ENCODE peak calls at places on chromosome 11, in five cellular contexts. S is fibroblast of pulmonary artery, J is GM12865, C is right lobe of liver, U is HCT116. O is an unnamed sample.

GRCh38 chr11:35796542-35796941 is 134.0 kb downstream of the TRIM44 start:
- DNase-seq in J (no peak), S (peak; percentile 39), U (no peak), C (no peak), O (no peak)

GRCh38 chr11:23212829-23213228 is 352.6 kb upstream of the CCDC179 start:
- DNase-seq in C (no peak), J (no peak), U (no peak), S (no peak), O (no peak)

GRCh38 chr11:131408011-131408640 is 37.7 kb downstream of the NTM start:
- DNase-seq in S (peak; percentile 10), J (peak; percentile 41), C (peak; percentile 54), U (no peak), O (no peak)

GRCh38 chr11:10623797-10624761 is 55.6 kb upstream of the LYVE1 start:
- DNase-seq in J (peak; percentile 34), U (peak; percentile 43), C (no peak), S (peak; percentile 48), O (no peak)

GRCh38 chr11:79087238-79087956 is 353.4 kb downstream of the TENM4 start:
- DNase-seq in C (no peak), U (no peak), J (no peak), S (peak; percentile 83), O (peak; percentile 21)

GRCh38 chr11:107696140-107696539 is 15.7 kb downstream of the SLN start:
- DNase-seq in C (no peak), S (peak; percentile 91), J (no peak), U (peak; percentile 77), O (peak; percentile 58)

GRCh38 chr11:93747122-93747521 is 5.7 kb downstream of the C11orf54 start:
- DNase-seq in J (no peak), C (no peak), U (no peak), S (no peak), O (no peak)

GRCh38 chr11:122656073-122656630 is 630 bp downstream of the UBASH3B start:
- DNase-seq in U (no peak), C (peak; percentile 59), S (peak; percentile 56), J (peak; percentile 35), O (peak; percentile 23)

GRCh38 chr11:40252236-40252635 is 1207.2 kb downstream of the LRRC4C start:
- DNase-seq in U (no peak), C (no peak), J (peak; percentile 1), S (no peak), O (no peak)

GRCh38 chr11:94938399-94939055 is 34.8 kb downstream of the CWC15 start:
- DNase-seq in J (no peak), C (peak; percentile 50), S (peak; percentile 86), U (no peak), O (no peak)

GRCh38 chr11:100515087-100515486 is 172.0 kb upstream of the ARHGAP42 start:
- DNase-seq in U (no peak), C (no peak), J (no peak), S (peak; percentile 25), O (no peak)

GRCh38 chr11:117868815-117869642 is 7.4 kb downstream of the FXYD6 start:
- DNase-seq in C (no peak), S (no peak), U (no peak), J (no peak), O (no peak)
- H3K4me3 ChIP-seq in C (no peak overlapping the region), S (no peak overlapping the region), U (no peak overlapping the region), J (no peak overlapping the region), O (no peak overlapping the region)

GRCh38 chr11:1460994-1461805 is 25.4 kb downstream of the MOB2 start:
- DNase-seq in C (no peak), U (no peak), J (no peak), S (no peak), O (no peak)

GRCh38 chr11:1459219-1459575 is 27.4 kb downstream of the MOB2 start:
- DNase-seq in U (no peak), J (no peak), C (no peak), S (no peak), O (no peak)

GRCh38 chr11:1460396-1460795 is 26.2 kb downstream of the MOB2 start:
- DNase-seq in C (no peak), S (peak; percentile 62), J (no peak), U (no peak), O (no peak)

GRCh38 chr11:1458340-1459218 is 28.0 kb downstream of the MOB2 start:
- DNase-seq in U (no peak), C (no peak), J (no peak), S (peak; percentile 22), O (peak; percentile 6)

DNA sequence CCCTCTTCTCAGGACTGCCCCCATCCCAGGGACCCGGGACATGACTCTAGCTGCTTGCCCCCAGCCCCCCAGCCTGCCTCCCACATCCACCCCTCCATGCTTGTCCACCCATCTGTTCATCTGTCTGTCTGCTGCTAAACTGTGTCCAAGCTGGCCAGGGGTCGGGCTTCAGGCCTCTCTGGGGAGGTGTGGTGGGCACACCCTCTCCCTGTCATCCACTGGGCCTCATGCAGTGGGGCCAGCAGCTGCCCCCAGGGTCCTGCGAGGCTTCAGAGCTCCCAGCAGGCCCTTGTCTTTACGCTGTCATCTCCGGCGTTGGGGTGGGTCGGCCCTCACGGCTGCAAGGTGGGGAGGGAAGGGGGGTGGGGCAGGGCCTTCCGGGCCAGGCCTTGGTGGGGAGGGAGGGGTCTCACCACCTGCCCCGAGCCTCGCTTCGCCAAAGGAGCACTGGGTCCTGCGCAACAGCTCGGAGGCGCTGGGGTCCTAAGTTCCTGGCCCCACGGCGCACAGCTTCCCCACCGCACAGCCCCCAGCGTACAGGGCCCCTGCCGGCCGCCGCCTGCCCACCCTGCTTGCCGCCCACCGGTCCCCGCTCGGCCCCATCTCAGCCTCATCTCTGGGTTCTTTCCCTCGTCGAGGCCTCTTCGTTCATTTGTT is 26.7 kb downstream of the MOB2 start:
- DNase-seq in S (no peak), C (no peak), U (no peak), J (no peak), O (no peak)
- H3K4me3 ChIP-seq in S (no peak overlapping the region), C (no peak overlapping the region), U (no peak overlapping the region), J (no peak overlapping the region), O (no peak overlapping the region)

GRCh38 chr11:86211619-86212018 is 32.9 kb upstream of the EED start:
- DNase-seq in C (no peak), J (peak; percentile 69), U (no peak), S (no peak), O (no peak)

GRCh38 chr11:86210898-86211297 is 33.7 kb upstream of the EED start:
- DNase-seq in U (no peak), J (no peak), S (no peak), C (no peak), O (no peak)

GRCh38 chr11:86218125-86219081 is 26.1 kb upstream of the EED start:
- DNase-seq in J (peak; percentile 87), U (peak; percentile 66), S (peak; percentile 87), C (peak; percentile 73), O (peak; percentile 35)

GRCh38 chr11:86212212-86212611 is 32.3 kb upstream of the EED start:
- DNase-seq in C (no peak), U (no peak), J (no peak), S (no peak), O (no peak)

DNA sequence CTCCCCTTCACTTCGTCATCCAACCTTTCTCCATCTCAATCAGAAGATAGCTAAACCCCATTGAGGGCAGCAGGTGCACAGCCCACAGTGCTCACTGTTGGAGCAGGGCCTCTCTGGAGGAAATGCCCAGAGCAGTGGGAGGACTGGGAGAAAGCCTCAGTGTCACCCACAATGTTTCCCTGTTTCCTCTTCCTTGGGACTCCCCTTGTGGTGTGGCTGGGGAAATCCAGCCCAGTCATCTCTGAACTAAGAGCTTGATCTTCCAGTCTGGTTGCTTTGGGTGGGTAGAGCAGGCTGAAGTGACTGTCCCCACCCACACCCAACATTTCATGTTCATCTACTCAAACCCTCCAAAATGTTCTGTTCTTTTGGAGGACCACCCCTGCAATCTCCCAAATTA is 29.8 kb upstream of the EED start:
- DNase-seq in C (no peak), J (peak; percentile 90), S (no peak), U (no peak), O (no peak)
- H3K4me3 ChIP-seq in C (no peak overlapping the region), J (no peak overlapping the region), S (no peak overlapping the region), U (no peak overlapping the region), O (no peak overlapping the region)

GRCh38 chr11:73470036-73470624 is 93.9 kb downstream of the RELT start:
- DNase-seq in C (no peak), S (no peak), U (no peak), J (no peak), O (no peak)
- H3K4me3 ChIP-seq in C (no peak overlapping the region), S (no peak overlapping the region), U (no peak overlapping the region), J (no peak overlapping the region), O (no peak overlapping the region)

O was measured in retinal pigment epithelial cell.